ENCODE peak calls at places on chromosomes 12 and 14, in four cellular contexts. Z is neural progenitor cell, D is left ventricle myocardium inferior, B is HepG2. E is an unnamed sample.

GRCh38 chr14:99758121-99758871 is 34.9 kb upstream of the EML1 start:
- DNase-seq in D (no peak), B (no peak), Z (peak; percentile 32), E (peak; percentile 96)

GRCh38 chr14:22556021-22556989 is 32.7 kb downstream of the DAD1 start:
- DNase-seq in Z (no peak), B (no peak), D (no peak), E (peak; percentile 89)

GRCh38 chr12:48279601-48280000 is 71.1 kb downstream of the ZNF641 start:
- DNase-seq in Z (peak; percentile 7), D (no peak), B (no peak), E (no peak)

GRCh38 chr12:62977879-62978278 is 42.9 kb upstream of the PPM1H start:
- DNase-seq in B (no peak), Z (no peak), D (no peak), E (no peak)

GRCh38 chr14:101183376-101184103 is 280.0 kb upstream of the RTL1 start:
- DNase-seq in Z (peak; percentile 86), B (peak; percentile 36), D (no peak), E (no peak)

GRCh38 chr12:4443616-4444015 is 2.0 kb downstream of the FGF6 start:
- DNase-seq in D (no peak), B (no peak), Z (no peak), E (no peak)

GRCh38 chr12:57166971-57167371 is 19.6 kb upstream of the LRP1-AS start:
- DNase-seq in B (no peak), D (no peak), Z (no peak), E (peak; percentile 90)

GRCh38 chr12:89353823-89354629 is 1.7 kb upstream of the DUSP6 start:
- DNase-seq in B (peak; percentile 85), Z (peak; percentile 91), D (peak; percentile 87), E (peak; percentile 63)

GRCh38 chr14:22671622-22672021 is 27.5 kb upstream of the OR6J1 start:
- DNase-seq in D (no peak), B (no peak), Z (no peak), E (no peak)

GRCh38 chr12:47889040-47889439 is 15.8 kb downstream of the VDR start:
- DNase-seq in B (no peak), Z (no peak), D (no peak), E (no peak)

GRCh38 chr12:121536058-121536928 is 44.5 kb downstream of the KDM2B start:
- DNase-seq in D (peak; percentile 90), B (no peak), Z (peak; percentile 92), E (peak; percentile 88)

GRCh38 chr14:70148911-70149675 is 39.7 kb downstream of the SLC8A3 start:
- DNase-seq in B (no peak), Z (no peak), D (no peak), E (no peak)

GRCh38 chr12:99495797-99496196 is 151.8 kb upstream of the GARIN6 start:
- DNase-seq in Z (no peak), B (no peak), D (no peak), E (no peak)

GRCh38 chr12:115354476-115354890 is 670.5 kb upstream of the TBX3 start:
- DNase-seq in Z (no peak), B (no peak), D (no peak), E (peak; percentile 16)

GRCh38 chr14:73748858-73749357 is 34.7 kb upstream of the PNMA1 start:
- DNase-seq in D (no peak), Z (no peak), B (no peak), E (no peak)

GRCh38 chr14:73744874-73745529 is 30.8 kb upstream of the PNMA1 start:
- DNase-seq in B (no peak), D (no peak), Z (no peak), E (no peak)

GRCh38 chr14:73747386-73748211 is 33.4 kb upstream of the PNMA1 start:
- DNase-seq in Z (no peak), B (no peak), D (no peak), E (no peak)

GRCh38 chr14:73745571-73746539 is 31.7 kb upstream of the PNMA1 start:
- DNase-seq in Z (no peak), B (no peak), D (no peak), E (no peak)

GRCh38 chr14:73746540-73747385 is 32.6 kb upstream of the PNMA1 start:
- DNase-seq in B (no peak), Z (peak; percentile 55), D (no peak), E (no peak)
- H3K4me1 ChIP-seq in B (peaks cover 99% of the 10 kb centered on the region), Z (peaks cover 26% of the 10 kb centered on the region), D (peaks cover 100% of the 10 kb centered on the region), E (peaks cover 63% of the 10 kb centered on the region)

GRCh38 chr12:28253175-28253641 is 63.0 kb downstream of the CCDC91 start:
- DNase-seq in B (no peak), Z (no peak), D (no peak), E (peak; percentile 43)
- H3K4me1 ChIP-seq in B (no peaks in the 10 kb centered on the region), Z (peaks cover 26% of the 10 kb centered on the region), D (peaks cover 18% of the 10 kb centered on the region), E (peaks cover 6% of the 10 kb centered on the region)

GRCh38 chr12:54301428-54302045 is 722 bp upstream of the NFE2 start:
- DNase-seq in Z (peak; percentile 44), B (peak; percentile 86), D (no peak), E (no peak)
- H3K4me1 ChIP-seq in Z (peaks cover 42% of the 10 kb centered on the region), B (peaks cover 79% of the 10 kb centered on the region), D (peaks cover 17% of the 10 kb centered on the region), E (peaks cover 9% of the 10 kb centered on the region)

DNA sequence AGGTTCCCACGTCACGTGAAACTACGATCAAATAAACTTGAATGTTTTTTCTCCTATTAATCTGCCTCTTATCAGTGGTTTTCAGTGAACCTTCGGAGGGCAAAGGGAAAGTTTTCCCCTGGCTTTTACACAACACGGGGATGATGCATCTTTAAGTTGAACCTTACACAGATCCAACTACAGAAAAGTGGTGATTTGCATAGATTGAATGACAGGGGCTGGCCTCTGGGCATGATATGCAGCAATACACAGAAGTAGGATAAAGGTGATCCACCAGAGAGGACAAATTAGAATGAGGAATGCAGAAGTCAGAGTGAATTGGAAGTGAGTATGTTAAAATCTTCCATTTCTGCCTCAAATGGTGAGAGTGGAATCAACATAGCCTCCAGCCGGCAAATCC is 11.6 kb downstream of the GSG1 start:
- DNase-seq in Z (no peak), D (no peak), B (no peak), E (no peak)
- H3K4me1 ChIP-seq in Z (peaks cover 9% of the 10 kb centered on the region), D (peaks cover 6% of the 10 kb centered on the region), B (no peaks in the 10 kb centered on the region), E (peaks cover 16% of the 10 kb centered on the region)

DNA sequence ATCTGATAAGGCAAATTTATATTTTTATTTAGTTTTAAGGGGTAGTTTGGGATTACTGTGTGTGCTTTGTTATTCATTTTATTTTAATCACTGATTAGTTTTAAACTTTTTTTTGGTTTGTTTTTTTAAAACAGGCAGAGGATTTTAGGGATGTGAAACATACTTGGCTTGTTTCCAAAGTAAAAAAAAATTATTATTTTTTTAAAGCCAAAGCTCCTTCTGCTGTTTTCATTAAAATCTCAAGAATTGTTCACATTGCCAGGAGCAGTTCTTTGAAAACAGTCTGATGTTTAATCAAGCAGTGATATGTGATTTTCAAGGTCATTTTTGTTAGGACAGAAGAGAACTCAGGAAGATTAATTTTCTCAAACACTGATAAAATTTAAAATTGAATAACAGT is 11.2 kb downstream of the TTC8 start:
- DNase-seq in D (no peak), Z (no peak), B (no peak), E (peak; percentile 24)
- H3K4me1 ChIP-seq in D (peaks cover 24% of the 10 kb centered on the region), Z (no peaks in the 10 kb centered on the region), B (no peaks in the 10 kb centered on the region), E (peaks cover 19% of the 10 kb centered on the region)

DNA sequence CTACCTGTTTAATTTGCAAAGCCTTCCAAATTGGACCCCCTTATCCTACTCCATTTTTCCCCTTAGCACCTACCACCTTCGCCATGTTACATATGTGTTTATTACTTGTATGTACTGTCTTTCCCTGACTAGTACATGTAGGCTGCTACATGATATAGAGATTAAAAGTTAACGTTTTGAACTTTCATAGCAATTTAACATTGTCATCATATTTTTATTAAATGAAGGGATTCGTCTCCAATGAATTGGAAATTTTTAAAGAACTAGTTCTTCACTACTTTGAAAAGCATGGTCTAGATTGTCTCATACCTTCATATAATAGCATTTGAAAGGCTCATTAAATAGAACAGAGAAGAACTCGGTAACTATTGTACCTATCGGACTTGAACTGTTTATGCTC is 64.9 kb upstream of the REP15 start:
- DNase-seq in Z (no peak), D (no peak), B (no peak), E (no peak)
- H3K4me1 ChIP-seq in Z (no peaks in the 10 kb centered on the region), D (peaks cover 75% of the 10 kb centered on the region), B (no peaks in the 10 kb centered on the region), E (peaks cover 4% of the 10 kb centered on the region)

DNA sequence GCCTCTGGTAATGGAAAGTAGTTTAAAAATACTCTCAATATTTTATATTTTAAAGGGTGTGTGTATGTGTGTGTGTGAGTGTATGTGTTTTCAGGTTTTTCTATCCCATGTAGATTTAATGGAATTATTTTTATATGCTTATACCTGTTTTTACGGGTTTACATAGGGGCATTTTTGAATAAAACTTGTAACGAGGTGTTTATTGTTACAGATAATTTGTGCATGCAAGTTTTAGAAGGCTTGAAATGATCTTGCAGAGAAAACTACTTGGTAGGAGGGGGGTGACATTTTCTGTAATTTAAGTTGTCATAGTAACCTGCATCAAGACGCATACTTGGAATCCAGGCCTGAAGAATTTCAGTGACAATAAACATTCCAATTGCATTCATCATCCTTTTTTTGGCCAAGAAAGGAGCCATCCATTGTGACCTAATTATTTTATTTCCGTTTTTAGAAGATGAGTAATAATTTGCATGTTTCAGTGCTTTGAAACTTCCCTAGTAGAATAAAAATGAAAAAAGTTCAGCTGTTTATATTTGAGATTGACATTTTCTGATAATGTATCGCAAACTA is 39.0 kb downstream of the RASSF8 start:
- DNase-seq in D (no peak), Z (peak; percentile 41), B (no peak), E (peak; percentile 93)
- H3K4me1 ChIP-seq in D (peaks cover 42% of the 10 kb centered on the region), Z (peaks cover 48% of the 10 kb centered on the region), B (no peaks in the 10 kb centered on the region), E (peaks cover 15% of the 10 kb centered on the region)

E was measured in IMR-90.